ENCODE peak calls at places on chromosomes 4 and X, in ten cellular contexts. N is RWPE2, H is K562, S is OCI-LY7, Q is A549, O is thoracic aorta, R is neural progenitor cell, M is A673, L is breast epithelium, I is endothelial cell of umbilical vein. Y is an unnamed sample. For H3K4me1, the result is how much of the 10 kb centered on the place peaks cover.

GRCh38 chr4:107265859-107266258 is 229.7 kb upstream of the DKK2 start:
- DNase-seq in Q (no peak), H (no peak), N (no peak), R (no peak), L (no peak), M (no peak), I (no peak), O (no peak), S (no peak), Y (no peak)

GRCh38 chr4:6278801-6279197 is 9.1 kb downstream of the WFS1 start:
- DNase-seq in R (no peak), L (no peak), S (no peak), Q (no peak), O (no peak), N (no peak), H (peak), M (no peak), I (peak), Y (no peak)

GRCh38 chr4:617644-618330 is 7.6 kb upstream of the PDE6B start:
- DNase-seq in I (no peak), M (no peak), Q (no peak), O (no peak), N (peak), S (no peak), L (peak), R (no peak), H (no peak), Y (peak)

GRCh38 chr4:159547645-159548308 is 444.9 kb downstream of the RAPGEF2 start:
- DNase-seq in N (no peak), L (no peak), M (no peak), I (no peak), O (no peak), S (no peak), R (no peak), H (no peak), Q (no peak), Y (peak)

GRCh38 chr4:33386761-33387160 is 2666.6 kb downstream of the PCDH7 start:
- DNase-seq in S (no peak), O (no peak), M (no peak), H (no peak), R (no peak), Q (no peak), N (no peak), I (no peak), L (no peak), Y (no peak)

GRCh38 chr4:138035781-138036258 is 206.3 kb downstream of the SLC7A11 start:
- DNase-seq in L (no peak), S (peak), N (no peak), I (peak), O (no peak), R (peak), Q (peak), H (peak), M (peak), Y (no peak)

GRCh38 chr4:174437756-174438155 is 84.5 kb downstream of the HPGD start:
- DNase-seq in R (no peak), L (no peak), I (no peak), O (no peak), Q (no peak), N (no peak), M (no peak), S (no peak), H (no peak), Y (no peak)

GRCh38 chrX:48472851-48473717 is 2.9 kb upstream of the FTSJ1 start:
- DNase-seq in M (peak), R (peak), S (no peak), I (no peak), O (no peak), H (no peak), L (no peak), Q (no peak), N (no peak), Y (no peak)

GRCh38 chrX:10582945-10583344 is 37.4 kb downstream of the MID1 start:
- DNase-seq in N (no peak), S (no peak), I (peak), Q (no peak), O (no peak), M (no peak), R (no peak), H (no peak), L (no peak), Y (no peak)

GRCh38 chrX:80765226-80765625 is 44.5 kb downstream of the BRWD3 start:
- DNase-seq in N (no peak), I (no peak), O (no peak), L (no peak), Q (no peak), R (no peak), S (no peak), M (no peak), H (no peak), Y (peak)

GRCh38 chrX:126557151-126557550 is 4.5 kb upstream of the DCAF12L1 start:
- DNase-seq in L (no peak), N (no peak), H (no peak), R (no peak), S (no peak), Q (no peak), M (no peak), O (no peak), I (peak), Y (no peak)

GRCh38 chrX:102765794-102766193 is 45.3 kb downstream of the GPRASP3 start:
- DNase-seq in N (no peak), I (peak), L (no peak), Q (no peak), R (no peak), O (no peak), H (no peak), M (no peak), S (no peak), Y (no peak)

GRCh38 chr4:73853246-73853704 is at the start of gene PF4V1:
- DNase-seq in H (no peak), L (no peak), S (no peak), Q (no peak), O (no peak), N (no peak), M (no peak), R (peak), I (peak), Y (no peak)
- TF ChIP-seq CTCF in H (no peak), L (peak), S (no peak), Q (no peak), O (peak), N (no peak), M (peak), R (no peak), I (peak), Y (no peak)

GRCh38 chr4:115361781-115362180 is 248.4 kb upstream of the NDST4 start:
- DNase-seq in H (no peak), S (no peak), Q (no peak), R (no peak), L (no peak), I (no peak), N (no peak), M (no peak), O (no peak), Y (no peak)

GRCh38 chr4:115356176-115356575 is 242.8 kb upstream of the NDST4 start:
- DNase-seq in M (peak), I (no peak), R (no peak), S (no peak), Q (no peak), O (no peak), N (no peak), L (no peak), H (no peak), Y (no peak)

GRCh38 chr4:115357767-115358166 is 244.3 kb upstream of the NDST4 start:
- DNase-seq in N (no peak), R (no peak), Q (no peak), I (no peak), L (no peak), O (no peak), M (no peak), S (no peak), H (no peak), Y (no peak)

GRCh38 chr4:115365185-115365584 is 251.8 kb upstream of the NDST4 start:
- DNase-seq in H (no peak), M (no peak), I (no peak), O (no peak), R (no peak), L (no peak), S (no peak), N (no peak), Q (no peak), Y (no peak)

DNA sequence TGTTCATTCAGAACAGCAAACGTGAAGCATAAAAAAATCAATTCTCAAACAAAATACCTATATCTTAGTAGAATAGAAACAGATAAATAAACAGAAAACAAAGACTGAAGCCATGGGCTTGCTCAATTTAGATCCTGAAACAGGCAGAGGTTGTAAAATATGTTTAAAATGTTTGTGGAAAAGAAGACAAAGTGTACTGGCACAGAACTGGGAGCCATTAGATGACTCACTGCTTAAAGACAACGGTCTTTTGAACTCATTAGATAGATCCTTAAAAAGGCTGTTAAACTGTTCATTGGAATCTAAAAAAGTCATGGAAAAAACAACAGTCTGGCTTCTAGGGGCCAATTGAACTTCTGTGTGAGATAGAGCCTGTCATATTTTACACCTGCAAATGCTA is 247.0 kb upstream of the NDST4 start:
- DNase-seq in H (no peak), S (no peak), Q (no peak), O (no peak), N (no peak), M (peak), L (no peak), I (no peak), R (no peak), Y (no peak)
- H3K4me1 ChIP-seq in H (under half), S (under half), Q (under half), O (under half), N (under half), M (under half), L (under half), I (under half), R (under half), Y (under half)

DNA sequence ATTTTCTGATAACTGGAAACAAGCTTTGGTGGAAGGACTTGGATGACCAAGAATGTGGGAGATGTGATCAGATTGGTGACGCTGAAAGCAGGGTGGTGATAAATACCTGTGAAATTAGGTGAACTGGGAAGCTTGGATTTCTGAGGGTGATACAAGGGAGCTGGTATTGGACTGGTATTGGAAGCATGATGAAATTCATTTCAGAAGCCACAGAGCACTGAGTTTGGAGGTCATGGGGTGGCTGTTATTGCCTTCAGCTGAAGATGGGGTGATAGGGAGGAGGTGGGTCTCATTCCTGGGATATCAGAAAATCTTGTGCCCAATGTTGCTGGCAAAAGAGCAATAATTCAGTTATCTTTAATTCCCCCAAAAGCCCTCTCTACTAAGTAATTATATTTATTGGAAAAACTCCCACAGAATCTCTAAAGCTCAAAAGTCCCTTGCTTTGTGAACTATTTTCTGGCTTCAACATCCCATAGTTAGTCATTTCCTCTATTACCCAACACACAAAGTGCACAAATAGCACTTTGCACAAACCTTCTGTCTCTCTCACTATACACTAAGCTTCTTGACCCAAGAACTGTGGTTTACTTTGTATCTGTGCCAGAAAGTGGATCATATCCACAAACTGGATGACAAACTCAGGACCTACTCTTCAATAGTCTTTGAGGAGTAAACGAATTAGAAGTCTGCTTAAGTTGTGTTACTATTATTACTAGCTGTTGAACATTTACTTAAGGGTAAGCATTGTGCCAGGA is 23.1 kb upstream of the CAMK2D start:
- DNase-seq in L (no peak), R (no peak), O (no peak), I (peak), Q (no peak), S (no peak), N (no peak), M (peak), H (no peak), Y (no peak)
- H3K27ac ChIP-seq in L (no peak), R (no peak), O (no peak), I (peak), Q (peak), S (no peak), N (peak), M (no peak), H (no peak), Y (no peak)

DNA sequence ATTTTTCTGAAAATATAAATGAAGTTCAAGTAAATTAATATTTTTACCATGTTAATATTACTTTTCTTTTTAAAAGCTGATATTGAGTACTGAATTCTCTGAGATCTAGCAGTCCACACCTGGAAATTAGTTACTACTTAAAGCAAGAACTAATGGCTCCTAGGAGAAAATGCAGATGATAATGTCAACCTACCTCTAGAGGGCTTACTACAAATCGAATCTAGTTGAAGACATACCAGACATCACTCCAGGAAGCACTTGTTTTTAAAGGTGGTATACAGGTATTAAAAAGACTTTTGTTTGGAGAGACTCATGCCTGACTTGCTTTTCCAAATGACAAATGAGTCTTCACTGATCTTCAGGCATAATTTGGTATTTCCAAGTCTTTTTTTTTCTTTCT is 516.4 kb upstream of the BOD1L1 start:
- DNase-seq in S (peak), H (no peak), R (no peak), O (no peak), Q (peak), L (no peak), M (no peak), I (no peak), N (no peak), Y (no peak)
- TF ChIP-seq CTCF in S (peak), H (no peak), R (peak), O (no peak), Q (no peak), L (no peak), M (peak), I (no peak), N (peak), Y (no peak)

DNA sequence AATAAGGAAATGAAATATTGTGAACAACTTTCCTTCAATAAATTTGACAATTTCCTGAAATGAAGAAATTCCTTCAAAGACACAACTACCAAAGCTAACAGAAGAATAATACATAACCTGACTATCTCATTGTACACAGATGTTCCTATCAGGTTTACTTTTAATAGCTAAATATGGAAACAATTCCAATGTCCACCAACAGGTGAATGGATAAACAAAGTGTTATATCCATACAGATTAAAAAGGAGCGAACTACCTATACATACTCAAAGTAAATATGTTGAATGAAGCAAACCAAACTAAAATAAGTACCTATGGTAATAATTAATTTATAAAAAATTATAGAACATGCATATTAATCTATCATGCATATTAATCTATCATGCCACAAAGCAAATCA is 554.9 kb downstream of the PPP4R3C start:
- DNase-seq in N (no peak), L (no peak), Q (no peak), R (no peak), M (no peak), H (no peak), I (no peak), O (no peak), S (no peak), Y (no peak)
- H3K4me1 ChIP-seq in N (under half), L (under half), Q (under half), R (under half), M (under half), H (under half), I (under half), O (under half), S (under half), Y (under half)